ENCODE peak calls at places on chromosomes 7 and 10, in nine cellular contexts. U is endodermal cell, M is brain microvascular endothelial cell, W is HCT116, D is BJ, T is upper lobe of right lung, B is pancreas, H is mammary epithelial cell, X is thoracic aorta. Y is an unnamed sample. For H3K27me3, the result is how much of the 10 kb centered on the place peaks cover.

GRCh38 chr7:31432831-31433340 is 81.0 kb upstream of the ITPRID1 start:
- DNase-seq in U (no peak), T (no peak), D (no peak), B (no peak), M (no peak), H (peak), W (no peak), X (no peak), Y (peak)

GRCh38 chr7:130329466-130329865 is 15.2 kb upstream of the CPA5 start:
- DNase-seq in T (no peak), H (no peak), B (no peak), U (no peak), W (no peak), M (no peak), X (no peak), D (no peak), Y (no peak)

GRCh38 chr10:58576736-58577366 is 64.2 kb downstream of the BICC1 start:
- DNase-seq in B (no peak), U (peak), X (no peak), M (no peak), W (no peak), H (no peak), T (no peak), D (peak), Y (no peak)

GRCh38 chr10:132209130-132209529 is 22.4 kb downstream of the DPYSL4 start:
- DNase-seq in D (no peak), M (no peak), T (no peak), X (no peak), H (no peak), U (no peak), B (no peak), W (no peak), Y (no peak)

GRCh38 chr10:132306951-132307751 is 599 bp downstream of the STK32C start:
- DNase-seq in U (peak), D (no peak), B (peak), H (peak), X (no peak), W (no peak), T (peak), M (no peak), Y (no peak)

GRCh38 chr10:24784923-24785322 is 61.2 kb upstream of the ARHGAP21 start:
- DNase-seq in H (peak), M (no peak), W (no peak), B (no peak), T (no peak), U (no peak), X (no peak), D (no peak), Y (peak)

GRCh38 chr10:132389631-132390454 is 7.2 kb upstream of the PWWP2B start:
- DNase-seq in U (no peak), D (no peak), T (peak), X (no peak), H (no peak), B (peak), W (no peak), M (no peak), Y (no peak)

GRCh38 chr7:43639858-43640491 is 57.1 kb downstream of the STK17A start:
- DNase-seq in B (peak), D (no peak), U (no peak), M (peak), W (no peak), H (peak), X (no peak), T (no peak), Y (peak)

GRCh38 chr7:147245274-147245673 is 1128.7 kb downstream of the CNTNAP2 start:
- DNase-seq in B (peak), D (no peak), M (peak), X (no peak), W (no peak), U (peak), T (no peak), H (peak), Y (no peak)

GRCh38 chr7:80748302-80749042 is 110.0 kb downstream of the CD36 start:
- DNase-seq in D (no peak), X (no peak), T (no peak), U (no peak), M (no peak), H (no peak), B (no peak), W (peak), Y (no peak)

GRCh38 chr7:54874804-54875203 is 115.8 kb upstream of the SEC61G start:
- DNase-seq in U (no peak), D (no peak), T (no peak), W (no peak), X (no peak), B (no peak), H (peak), M (no peak), Y (no peak)

GRCh38 chr10:31133628-31134302 is 102.1 kb upstream of the ZNF438 start:
- DNase-seq in U (peak), T (peak), X (peak), D (no peak), W (no peak), H (no peak), B (peak), M (no peak), Y (peak)

GRCh38 chr7:43554423-43554822 is 28.5 kb upstream of the STK17A start:
- DNase-seq in U (no peak), B (no peak), D (no peak), X (no peak), M (no peak), T (no peak), W (no peak), H (no peak), Y (no peak)

GRCh38 chr10:104527013-104527412 is 114.1 kb upstream of the SORCS3 start:
- DNase-seq in T (no peak), U (no peak), M (no peak), X (no peak), H (no peak), D (no peak), W (no peak), B (no peak), Y (peak)

GRCh38 chr7:107907-108306 is 84.5 kb upstream of the FAM20C start:
- DNase-seq in M (no peak), D (no peak), H (no peak), U (peak), W (no peak), T (no peak), B (no peak), X (no peak), Y (no peak)

GRCh38 chr7:104794154-104794553 is 219.9 kb upstream of the KMT2E start:
- DNase-seq in D (no peak), H (peak), W (no peak), B (no peak), M (no peak), X (no peak), T (no peak), U (peak), Y (no peak)

GRCh38 chr10:4650109-4650508 is 175.9 kb upstream of the AKR1E2 start:
- DNase-seq in B (no peak), M (peak), U (no peak), T (no peak), H (no peak), W (no peak), D (peak), X (no peak), Y (no peak)

GRCh38 chr10:101775273-101776131 is at the start of gene FGF8:
- DNase-seq in W (no peak), H (no peak), B (no peak), T (peak), M (no peak), X (no peak), D (no peak), U (peak), Y (no peak)

GRCh38 chr7:29612596-29612995 is 49.0 kb downstream of the PRR15 start:
- DNase-seq in W (no peak), U (no peak), M (no peak), T (no peak), H (no peak), X (no peak), B (no peak), D (peak), Y (no peak)

GRCh38 chr10:112775892-112776679 is 174.0 kb upstream of the TCF7L2 start:
- DNase-seq in U (no peak), D (no peak), H (no peak), W (no peak), T (no peak), B (no peak), X (no peak), M (no peak), Y (no peak)

GRCh38 chr7:83648464-83649241 is at the start of gene SEMA3E:
- DNase-seq in U (peak), B (no peak), D (no peak), M (peak), W (peak), X (no peak), T (no peak), H (peak), Y (peak)

GRCh38 chr7:127708788-127709187 is 56.8 kb downstream of the SND1 start:
- DNase-seq in X (peak), B (peak), D (peak), T (no peak), M (peak), W (peak), U (peak), H (peak), Y (no peak)

GRCh38 chr10:100508691-100509150 is 10.9 kb downstream of the SEC31B start:
- DNase-seq in W (peak), T (no peak), B (no peak), X (no peak), H (peak), U (peak), D (no peak), M (peak), Y (peak)

GRCh38 chr10:114694735-114695134 is 36.7 kb upstream of the ABLIM1 start:
- DNase-seq in X (no peak), U (peak), W (peak), D (no peak), H (no peak), B (no peak), M (no peak), T (no peak), Y (no peak)

GRCh38 chr10:66629976-66630375 is 295.9 kb upstream of the LRRTM3 start:
- DNase-seq in M (no peak), U (no peak), T (no peak), H (peak), D (no peak), W (no peak), X (no peak), B (no peak), Y (peak)

GRCh38 chr10:66622050-66622449 is 303.8 kb upstream of the LRRTM3 start:
- DNase-seq in T (no peak), M (no peak), H (no peak), D (no peak), W (no peak), U (no peak), X (no peak), B (no peak), Y (no peak)

GRCh38 chr10:66625709-66626590 is 299.9 kb upstream of the LRRTM3 start:
- DNase-seq in U (no peak), X (no peak), W (no peak), M (no peak), T (no peak), D (no peak), B (no peak), H (no peak), Y (no peak)

GRCh38 chr10:66627156-66627555 is 298.7 kb upstream of the LRRTM3 start:
- DNase-seq in H (peak), D (no peak), M (peak), U (peak), B (no peak), X (no peak), T (no peak), W (peak), Y (peak)
- TF ChIP-seq CTCF in H (peak), D (no peak), M (peak), U (peak), B (no peak), X (no peak), T (no peak), W (peak), Y (peak)

GRCh38 chr10:75398238-75398629 is 3.3 kb downstream of the ZNF503 start:
- DNase-seq in T (no peak), W (no peak), U (no peak), H (peak), B (no peak), M (no peak), D (no peak), X (no peak), Y (no peak)

GRCh38 chr10:75395955-75396860 is 5.4 kb downstream of the ZNF503 start:
- DNase-seq in B (peak), M (no peak), H (peak), D (no peak), U (peak), W (no peak), T (peak), X (no peak), Y (no peak)

GRCh38 chr10:75398630-75399460 is 2.7 kb downstream of the ZNF503 start:
- DNase-seq in X (no peak), B (peak), D (no peak), T (peak), M (no peak), W (no peak), H (peak), U (peak), Y (no peak)

GRCh38 chr10:75396861-75397570 is 4.5 kb downstream of the ZNF503 start:
- DNase-seq in W (no peak), M (no peak), T (peak), D (no peak), X (no peak), H (no peak), U (no peak), B (peak), Y (no peak)

DNA sequence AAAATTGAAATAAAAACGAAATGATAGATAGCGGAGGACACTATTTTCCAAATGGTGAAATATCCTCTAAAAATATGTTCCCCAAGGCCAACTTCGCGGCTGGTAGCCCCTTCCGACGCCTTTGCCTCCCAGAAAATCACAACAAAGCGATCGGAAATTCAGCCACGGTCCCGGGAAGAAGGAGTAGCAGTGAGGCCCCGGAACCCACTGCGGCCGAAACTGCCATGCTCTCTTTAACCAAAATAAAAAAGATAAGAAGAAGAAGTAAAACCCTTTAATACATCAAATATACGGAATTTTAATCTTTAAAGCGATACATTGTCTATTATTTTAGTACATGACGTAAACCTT is 4.0 kb downstream of the ZNF503 start:
- DNase-seq in X (no peak), T (no peak), U (no peak), B (peak), D (no peak), M (no peak), W (no peak), H (peak), Y (no peak)
- H3K27me3 ChIP-seq in X (under half), T (under half), U (half or more), B (under half), D (under half), M (under half), W (under half), H (under half), Y (under half)

GRCh38 chr10:126158090-126158489 is 230.2 kb downstream of the ADAM12 start:
- DNase-seq in H (no peak), D (no peak), U (no peak), X (no peak), B (no peak), T (no peak), W (no peak), M (no peak), Y (no peak)
- TF ChIP-seq CTCF in H (no peak), D (no peak), U (no peak), X (no peak), B (no peak), T (no peak), W (no peak), M (no peak), Y (no peak)

DNA sequence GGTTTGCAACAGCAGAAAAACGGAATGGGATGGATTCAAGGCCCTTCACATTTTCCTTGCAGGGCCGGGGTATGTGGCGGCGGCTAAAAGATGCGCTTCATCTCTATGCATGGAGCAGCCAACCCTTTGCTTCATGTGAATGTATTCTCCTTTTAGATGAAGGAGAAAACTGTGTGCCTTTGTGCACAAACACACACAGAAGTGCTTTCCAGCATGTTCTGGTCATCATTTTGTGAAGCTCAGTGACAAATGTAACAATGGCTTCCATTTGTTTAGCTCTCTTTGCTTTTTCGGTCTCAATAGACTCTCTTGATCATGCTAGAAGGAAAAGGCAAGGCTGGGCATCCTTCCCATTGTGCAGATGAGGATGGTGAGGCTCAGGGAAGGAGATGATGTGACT is 161.7 kb upstream of the MKI67 start:
- DNase-seq in X (no peak), W (no peak), H (no peak), B (no peak), U (no peak), M (no peak), D (no peak), T (no peak), Y (no peak)
- H3K27me3 ChIP-seq in X (under half), W (under half), H (under half), B (under half), U (half or more), M (under half), D (under half), T (under half), Y (under half)

DNA sequence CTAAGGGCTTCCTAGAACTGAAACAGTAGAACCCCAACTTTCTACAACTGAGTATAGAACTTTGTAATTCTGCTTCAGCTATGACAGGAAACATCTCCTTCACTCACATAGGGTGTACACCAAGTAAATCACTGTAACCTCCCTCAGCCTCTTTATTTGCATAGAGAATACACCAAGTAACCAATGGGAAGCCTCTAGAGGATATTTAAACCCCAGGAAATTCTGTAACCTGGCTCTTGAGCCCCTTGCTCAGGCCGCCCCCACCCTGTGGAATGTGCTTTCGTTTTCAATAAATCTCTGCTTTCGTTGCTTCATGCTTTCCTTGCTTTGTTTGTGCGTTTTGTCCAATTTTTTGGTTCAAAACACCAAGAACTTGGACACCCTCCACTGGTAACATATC is 60.3 kb downstream of the CLRN3 start:
- DNase-seq in H (peak), M (no peak), U (peak), X (no peak), W (no peak), T (no peak), D (no peak), B (no peak), Y (no peak)
- TF ChIP-seq CTCF in H (no peak), M (no peak), U (no peak), X (no peak), W (no peak), T (no peak), D (no peak), B (no peak), Y (no peak)

DNA sequence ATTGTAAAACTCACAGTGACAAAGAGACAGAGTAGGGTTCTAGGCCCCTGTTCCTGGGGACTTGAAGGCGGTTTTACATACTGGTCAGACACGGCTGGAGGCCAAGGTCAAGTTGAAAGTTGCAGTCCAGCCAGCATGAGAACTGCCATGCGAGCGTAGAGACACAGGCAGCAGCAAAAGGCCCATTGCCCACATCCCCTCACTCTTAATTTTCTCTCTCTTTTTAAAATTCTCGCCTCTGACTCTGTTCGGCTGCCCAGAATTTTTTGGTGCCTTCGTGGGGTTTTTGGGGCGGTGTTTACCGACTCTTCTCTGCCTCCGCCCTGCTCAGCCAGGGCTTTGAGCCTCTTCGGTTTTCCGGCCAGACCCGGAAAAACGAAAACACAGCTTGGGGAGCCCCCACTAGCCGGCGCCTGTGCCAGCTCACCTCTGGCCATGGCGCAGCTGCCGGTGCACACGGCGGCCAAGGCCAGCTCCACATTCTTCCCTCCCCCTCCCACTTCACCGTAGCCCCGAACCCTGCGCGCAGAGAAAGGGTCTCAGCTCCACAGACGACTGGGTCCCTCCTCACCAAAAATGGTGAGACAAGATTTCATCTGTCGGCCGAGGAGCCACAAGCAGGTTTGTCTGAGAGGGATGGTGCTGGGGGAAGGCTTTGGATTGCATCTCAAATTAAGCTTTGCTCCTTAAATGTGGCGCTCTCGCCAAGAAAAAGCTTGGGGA is 2.3 kb upstream of the HOXA13 start:
- DNase-seq in U (peak), B (no peak), D (no peak), W (no peak), H (no peak), T (no peak), X (no peak), M (no peak), Y (no peak)
- H3K27me3 ChIP-seq in U (half or more), B (half or more), D (under half), W (under half), H (half or more), T (half or more), X (half or more), M (half or more), Y (half or more)

GRCh38 chr10:95477175-95477520 is 84.0 kb downstream of the SORBS1 start:
- DNase-seq in B (no peak), T (no peak), D (no peak), M (no peak), H (no peak), X (no peak), W (no peak), U (peak), Y (no peak)

GRCh38 chr10:95475827-95476481 is 85.2 kb downstream of the SORBS1 start:
- DNase-seq in M (no peak), B (peak), D (no peak), H (no peak), X (no peak), W (no peak), T (no peak), U (peak), Y (no peak)

GRCh38 chr10:95476482-95477174 is 84.5 kb downstream of the SORBS1 start:
- DNase-seq in X (no peak), H (no peak), D (no peak), U (no peak), W (no peak), B (no peak), M (no peak), T (no peak), Y (no peak)

GRCh38 chr10:95474228-95475002 is 86.8 kb downstream of the SORBS1 start:
- DNase-seq in U (no peak), M (no peak), D (no peak), W (no peak), X (no peak), B (no peak), T (no peak), H (peak), Y (no peak)

DNA sequence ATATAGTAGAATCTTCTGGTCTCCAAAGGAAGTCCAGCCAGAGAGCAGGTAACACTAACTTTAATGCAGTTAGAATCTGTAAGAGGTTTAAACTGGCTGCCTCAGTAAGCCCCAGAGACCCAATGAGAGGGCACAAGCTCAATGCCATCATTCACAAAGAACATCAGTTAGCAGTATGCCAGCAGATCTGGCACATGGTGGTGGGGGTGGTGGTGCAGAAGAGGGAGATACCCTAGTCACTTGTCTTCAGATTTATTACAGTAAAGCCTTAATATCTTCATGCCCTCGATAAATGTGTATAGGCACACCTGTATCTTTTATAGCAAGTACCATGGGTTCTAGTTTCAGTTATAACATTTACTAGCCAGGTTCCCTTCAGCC is 86.2 kb downstream of the SORBS1 start:
- DNase-seq in T (no peak), M (no peak), B (no peak), X (no peak), U (no peak), H (no peak), D (no peak), W (no peak), Y (no peak)
- TF ChIP-seq CTCF in T (no peak), M (no peak), B (no peak), X (no peak), U (no peak), H (no peak), D (no peak), W (no peak), Y (no peak)